ENCODE peak calls at places on chromosomes 13 and 19, in ten cellular contexts. Y is progenitor cell of endocrine pancreas, D is fibroblast of mammary gland, N is BE2C, I is endothelial cell, P is HFFc6, O is pancreas, H is astrocyte, X is cardiac muscle cell, T is GM10248. K is an unnamed sample.

GRCh38 chr19:4456843-4457653 is 546 bp downstream of the UBXN6 start:
- DNase-seq in X (peak), P (peak), I (peak), Y (peak), D (peak), O (no peak), N (peak), T (peak), H (peak), K (no peak)

GRCh38 chr13:42497798-42498197 is 76.2 kb upstream of the TNFSF11 start:
- DNase-seq in N (no peak), H (peak), O (no peak), I (no peak), X (peak), T (peak), D (peak), P (peak), Y (no peak), K (no peak)

GRCh38 chr13:35720690-35721554 is 244.4 kb upstream of the MAB21L1 start:
- DNase-seq in I (peak), N (peak), Y (peak), T (peak), D (peak), P (peak), X (peak), O (no peak), H (no peak), K (no peak)

GRCh38 chr19:19410553-19411550 is 5.4 kb downstream of the GATAD2A start:
- DNase-seq in P (no peak), D (no peak), O (no peak), X (no peak), Y (no peak), I (no peak), N (no peak), T (peak), H (no peak), K (no peak)

GRCh38 chr13:44306401-44307192 is 67.0 kb upstream of the SERP2 start:
- DNase-seq in D (peak), H (peak), P (peak), O (no peak), T (no peak), I (peak), Y (no peak), X (peak), N (no peak), K (no peak)

GRCh38 chr13:24184265-24184841 is 23.8 kb downstream of the SPATA13 start:
- DNase-seq in O (no peak), X (no peak), H (no peak), P (no peak), D (no peak), N (no peak), I (no peak), Y (no peak), T (no peak), K (no peak)

GRCh38 chr13:83845121-83845520 is 37.2 kb downstream of the SLITRK1 start:
- DNase-seq in X (no peak), Y (no peak), D (no peak), H (peak), N (no peak), T (no peak), P (peak), I (no peak), O (no peak), K (no peak)

GRCh38 chr13:109318945-109319590 is 467.3 kb downstream of the IRS2 start:
- DNase-seq in O (no peak), D (no peak), T (no peak), N (no peak), Y (no peak), H (no peak), I (no peak), X (no peak), P (no peak), K (no peak)

GRCh38 chr13:42645717-42646116 is 71.8 kb downstream of the TNFSF11 start:
- DNase-seq in Y (no peak), D (no peak), N (no peak), I (no peak), T (no peak), O (no peak), X (no peak), P (no peak), H (no peak), K (no peak)

GRCh38 chr13:38883783-38884182 is 106.8 kb downstream of the STOML3 start:
- DNase-seq in D (peak), X (peak), I (no peak), P (no peak), Y (no peak), H (peak), T (no peak), O (no peak), N (no peak), K (no peak)

GRCh38 chr19:13960863-13961784 is 8.8 kb downstream of the DCAF15 start:
- DNase-seq in T (no peak), I (no peak), O (no peak), H (no peak), Y (no peak), P (no peak), D (no peak), X (no peak), N (no peak), K (no peak)

GRCh38 chr13:113646376-113646775 is 11.6 kb downstream of the ATP4B start:
- DNase-seq in I (no peak), H (no peak), N (peak), X (no peak), D (no peak), P (no peak), Y (no peak), O (no peak), T (no peak), K (no peak)

GRCh38 chr19:48403606-48404005 is 10.1 kb downstream of the GRIN2D start:
- DNase-seq in H (peak), I (no peak), X (peak), Y (no peak), O (no peak), P (peak), N (peak), T (peak), D (peak), K (no peak)

GRCh38 chr19:30313353-30313750 is 58.8 kb upstream of the ZNF536 start:
- DNase-seq in H (no peak), I (no peak), D (no peak), T (no peak), O (no peak), X (no peak), N (no peak), Y (no peak), P (no peak), K (no peak)

GRCh38 chr13:114077121-114077937 is 55.1 kb downstream of the RASA3 start:
- DNase-seq in Y (no peak), X (no peak), I (no peak), D (no peak), N (no peak), P (no peak), O (no peak), T (no peak), H (no peak), K (no peak)

GRCh38 chr13:24709186-24709913 is 29.1 kb downstream of the ATP12A start:
- DNase-seq in X (no peak), H (no peak), P (no peak), Y (no peak), I (no peak), D (no peak), O (no peak), T (peak), N (no peak), K (no peak)

GRCh38 chr19:18158471-18158870 is 5.5 kb downstream of the PIK3R2 start:
- DNase-seq in N (no peak), H (no peak), D (no peak), X (no peak), T (no peak), P (no peak), Y (no peak), O (no peak), I (no peak), K (no peak)

GRCh38 chr13:69737129-69737935 is 370.3 kb upstream of the ATXN8OS start:
- DNase-seq in Y (no peak), O (no peak), P (no peak), T (no peak), N (peak), H (no peak), I (no peak), D (no peak), X (no peak), K (no peak)

GRCh38 chr19:6018786-6019185 is 40.8 kb upstream of the RANBP3 start:
- DNase-seq in N (no peak), X (no peak), O (no peak), Y (no peak), H (no peak), I (peak), P (no peak), D (no peak), T (no peak), K (no peak)

GRCh38 chr19:1068111-1069001 is 1.4 kb downstream of the ARHGAP45 start:
- DNase-seq in N (no peak), D (no peak), I (no peak), T (peak), P (no peak), X (no peak), O (no peak), H (no peak), Y (no peak), K (no peak)

GRCh38 chr13:23950736-23951510 is 53.6 kb upstream of the C1QTNF9B start:
- DNase-seq in D (no peak), X (no peak), Y (no peak), H (no peak), O (no peak), T (no peak), I (no peak), P (no peak), N (no peak), K (no peak)

GRCh38 chr13:51479199-51479523 is 26.3 kb upstream of the INTS6 start:
- DNase-seq in X (peak), P (peak), N (no peak), T (no peak), Y (no peak), I (no peak), D (peak), H (peak), O (no peak), K (no peak)

GRCh38 chr13:46749951-46750350 is 47.0 kb downstream of the ESD start:
- DNase-seq in N (no peak), X (no peak), I (no peak), H (peak), T (no peak), Y (no peak), P (no peak), D (no peak), O (no peak), K (no peak)

GRCh38 chr13:44334751-44335150 is 38.9 kb upstream of the SERP2 start:
- DNase-seq in Y (no peak), D (no peak), I (no peak), T (no peak), N (no peak), H (no peak), P (no peak), X (no peak), O (no peak), K (no peak)

GRCh38 chr13:110711778-110712070 is 1.8 kb upstream of the ING1 start:
- DNase-seq in Y (no peak), I (no peak), P (no peak), X (peak), D (no peak), N (no peak), O (no peak), H (no peak), T (no peak), K (no peak)

GRCh38 chr13:45331981-45332830 is 8.8 kb downstream of the TPT1 start:
- DNase-seq in N (peak), H (peak), X (peak), O (no peak), T (no peak), Y (no peak), P (peak), D (peak), I (no peak), K (no peak)

GRCh38 chr13:30479154-30479553 is 13.4 kb upstream of the HMGB1 start:
- DNase-seq in D (no peak), I (no peak), N (no peak), H (no peak), P (no peak), Y (no peak), T (no peak), X (no peak), O (no peak), K (no peak)

GRCh38 chr13:91405240-91405639 is 6.8 kb downstream of the GPC5 start:
- DNase-seq in D (no peak), I (no peak), N (no peak), O (no peak), X (no peak), T (no peak), Y (no peak), P (no peak), H (no peak), K (no peak)

GRCh38 chr13:85512421-85512820 is 286.8 kb downstream of the SLITRK6 start:
- DNase-seq in O (no peak), N (no peak), I (no peak), P (no peak), H (no peak), D (no peak), X (no peak), T (no peak), Y (no peak), K (no peak)

GRCh38 chr19:1767464-1767933 is 14.2 kb downstream of the ONECUT3 start:
- DNase-seq in T (peak), H (no peak), X (peak), N (peak), O (no peak), D (peak), Y (peak), P (no peak), I (peak), K (peak)

GRCh38 chr13:80086304-80086721 is 254.6 kb downstream of the SPRY2 start:
- DNase-seq in N (no peak), D (no peak), P (no peak), T (no peak), Y (no peak), O (no peak), I (no peak), H (peak), X (no peak), K (no peak)

GRCh38 chr19:2612619-2613249 is 89.8 kb downstream of the GNG7 start:
- DNase-seq in T (no peak), Y (no peak), P (no peak), H (no peak), N (no peak), I (no peak), X (no peak), D (no peak), O (no peak), K (no peak)

GRCh38 chr19:3224346-3225325 is at the start of gene CELF5:
- DNase-seq in H (no peak), Y (peak), P (no peak), X (peak), O (no peak), I (peak), N (peak), T (peak), D (no peak), K (peak)

GRCh38 chr13:60617863-60618733 is 221.1 kb downstream of the TDRD3 start:
- DNase-seq in Y (no peak), O (no peak), P (peak), I (peak), X (peak), N (no peak), H (peak), T (no peak), D (peak), K (no peak)

GRCh38 chr19:5479958-5480357 is 24.7 kb downstream of the ZNRF4 start:
- DNase-seq in T (no peak), O (no peak), X (no peak), Y (no peak), N (peak), I (no peak), P (no peak), D (no peak), H (no peak), K (no peak)

GRCh38 chr13:44191504-44192171 is 182.0 kb upstream of the SERP2 start:
- DNase-seq in X (peak), T (no peak), D (peak), P (peak), N (peak), I (peak), O (peak), Y (no peak), H (peak), K (no peak)

GRCh38 chr13:112657850-112658445 is 31.9 kb upstream of the ATP11A start:
- DNase-seq in Y (no peak), X (peak), N (no peak), I (no peak), O (no peak), H (peak), D (peak), T (no peak), P (peak), K (no peak)

GRCh38 chr13:92512852-92513251 is 713.8 kb upstream of the GPC6 start:
- DNase-seq in O (no peak), Y (no peak), N (no peak), D (no peak), P (no peak), X (no peak), I (no peak), H (no peak), T (no peak), K (no peak)

GRCh38 chr13:100828226-100828625 is 153.6 kb upstream of the TMTC4 start:
- DNase-seq in P (no peak), I (peak), H (no peak), D (no peak), N (no peak), Y (no peak), O (no peak), X (peak), T (no peak), K (no peak)
- TF ChIP-seq CTCF in P (no peak), I (no peak), H (no peak), D (peak), N (peak), Y (peak), O (no peak), X (no peak), T (no peak), K (no peak)

DNA sequence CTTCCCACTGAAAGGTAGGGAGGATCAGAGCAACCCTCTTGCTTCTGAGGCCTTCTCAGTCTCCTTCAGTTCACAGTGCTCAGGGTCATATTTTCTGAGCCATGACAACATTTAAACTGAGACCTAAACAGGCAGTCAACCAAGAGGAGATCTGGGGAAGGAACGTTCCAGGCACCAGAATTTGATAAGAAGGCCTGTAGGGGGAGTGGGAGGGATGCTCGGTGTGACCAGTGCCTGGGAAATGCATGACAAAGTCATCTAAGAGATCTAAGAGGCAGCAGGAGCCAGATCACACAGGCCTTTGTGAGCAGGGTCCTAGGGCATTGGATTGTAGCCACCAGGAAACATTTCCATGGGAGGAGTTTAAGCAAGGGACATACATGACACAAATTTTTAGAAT is 71.6 kb downstream of the SHISA2 start:
- DNase-seq in T (no peak), O (no peak), Y (no peak), D (no peak), I (peak), P (peak), N (peak), H (no peak), X (peak), K (no peak)
- TF ChIP-seq CTCF in T (no peak), O (no peak), Y (peak), D (no peak), I (no peak), P (peak), N (peak), H (peak), X (peak), K (no peak)

DNA sequence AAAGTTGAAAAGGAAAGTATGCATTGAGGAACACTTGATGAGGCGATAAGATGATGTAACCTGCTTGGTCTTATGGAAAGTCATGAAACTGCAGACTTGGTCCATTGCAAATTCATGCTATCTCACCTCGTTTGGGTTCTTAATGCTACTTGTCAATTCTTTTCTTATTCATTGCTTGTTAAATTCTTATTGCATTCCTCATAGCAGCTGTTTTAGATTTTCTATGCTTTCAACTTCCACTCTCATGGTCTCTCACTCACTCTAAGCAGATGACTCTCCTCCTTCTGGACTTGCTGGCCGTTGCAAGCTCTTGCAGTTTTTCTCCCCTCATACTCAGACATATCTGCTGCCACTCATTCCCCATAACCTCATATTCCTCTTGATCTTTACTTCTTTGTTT is 67.8 kb upstream of the CSNK1A1L start:
- DNase-seq in D (peak), Y (no peak), X (peak), N (no peak), P (peak), I (no peak), O (no peak), T (no peak), H (peak), K (no peak)
- TF ChIP-seq CTCF in D (peak), Y (no peak), X (no peak), N (no peak), P (no peak), I (no peak), O (no peak), T (no peak), H (no peak), K (no peak)

DNA sequence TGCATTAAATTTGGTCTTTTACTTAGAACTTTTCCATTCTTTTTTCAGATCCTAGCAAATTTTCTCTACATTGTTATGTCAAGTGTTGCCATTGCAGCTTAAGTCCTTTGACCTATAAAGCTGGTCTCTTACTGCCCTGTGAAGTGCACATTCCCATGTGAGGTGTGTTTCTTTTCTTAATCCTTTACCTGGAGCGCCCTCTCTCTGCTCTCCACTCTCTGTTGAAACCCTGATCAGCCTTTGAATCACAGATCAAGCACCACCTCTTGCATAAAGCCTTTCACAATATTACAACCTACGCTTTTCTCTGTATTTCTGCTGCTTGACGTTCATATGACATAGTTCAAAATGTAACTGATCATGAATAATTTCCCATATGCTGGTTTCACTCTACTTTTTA is 84.8 kb downstream of the PCDH17 start:
- DNase-seq in O (no peak), T (no peak), P (no peak), N (no peak), D (no peak), I (no peak), Y (no peak), X (no peak), H (no peak), K (no peak)
- TF ChIP-seq CTCF in O (no peak), T (peak), P (no peak), N (peak), D (no peak), I (no peak), Y (peak), X (no peak), H (no peak), K (no peak)

GRCh38 chr19:49417090-49417489 is 6.2 kb downstream of the PTH2 start:
- DNase-seq in X (no peak), T (no peak), O (no peak), D (no peak), N (no peak), Y (no peak), I (no peak), H (no peak), P (no peak), K (no peak)
- TF ChIP-seq CTCF in X (no peak), T (no peak), O (no peak), D (no peak), N (no peak), Y (no peak), I (no peak), H (no peak), P (no peak), K (no peak)

DNA sequence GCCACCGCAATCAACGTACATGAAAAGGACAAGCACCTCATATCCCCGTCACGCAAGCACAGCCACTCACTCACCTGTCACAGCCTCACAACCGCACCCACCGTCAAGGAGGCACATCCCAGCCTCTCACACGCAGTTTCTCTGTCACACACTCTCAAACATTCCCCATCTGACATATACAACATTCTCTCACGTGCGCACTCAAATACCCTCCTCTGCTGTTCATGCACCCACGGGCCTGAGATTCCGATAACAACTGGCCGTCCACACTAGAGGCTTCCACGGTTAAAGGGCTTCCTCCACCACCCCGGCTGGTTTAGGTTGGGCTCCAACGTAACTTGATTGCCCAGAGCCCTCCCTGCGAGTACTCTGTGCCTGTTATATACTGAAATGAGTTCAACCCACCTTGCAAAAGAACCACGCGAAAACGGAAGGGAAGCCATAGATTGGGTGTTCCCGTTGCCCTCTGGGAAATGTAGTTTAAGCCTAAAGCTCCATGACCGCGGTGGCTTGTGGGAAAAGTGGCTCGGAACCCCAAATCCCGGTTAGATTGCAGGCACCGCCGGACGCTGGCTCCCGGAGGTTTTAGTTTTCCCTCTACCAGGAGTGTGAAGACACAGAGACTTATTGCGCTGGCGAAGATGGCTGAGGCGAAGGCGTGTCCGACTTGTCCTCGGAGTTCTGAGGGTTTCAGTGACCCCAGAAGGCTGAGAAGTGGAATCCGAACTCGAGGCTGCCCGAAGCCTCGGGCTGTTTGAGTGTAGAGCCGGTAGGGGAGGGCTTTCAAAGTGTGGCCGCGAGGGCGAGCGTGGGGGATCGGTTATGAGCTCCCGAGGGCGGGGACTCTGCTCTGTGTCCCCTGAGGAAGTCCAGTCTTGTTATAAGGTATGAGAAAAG is at the start of gene ZNF573:
- DNase-seq in D (peak), H (peak), N (peak), P (peak), O (peak), X (peak), I (peak), Y (peak), T (peak), K (peak)
- TF ChIP-seq CTCF in D (no peak), H (peak), N (no peak), P (peak), O (no peak), X (peak), I (no peak), Y (peak), T (no peak), K (no peak)